ENCODE peak calls at places on chromosomes 4 and X, in nine cellular contexts. G is GM23248, S is HCT116, F is OCI-LY7, J is suprapubic skin, M is mesendoderm, W is IMR-90, H is MM.1S, U is heart right ventricle. X is an unnamed sample.

GRCh38 chr4:172270421-172270820 is 457.2 kb downstream of the GALNTL6 start:
- DNase-seq in F (no peak), J (no peak), H (no peak), G (peak; percentile 16), S (no peak), M (no peak), U (no peak), W (no peak), X (no peak)

GRCh38 chr4:172666711-172667368 is 501.8 kb upstream of the GALNT7 start:
- DNase-seq in U (no peak), S (no peak), H (no peak), F (no peak), M (peak; percentile 54), W (peak; percentile 22), J (no peak), G (peak; percentile 41), X (no peak)

GRCh38 chr4:80362578-80363181 is 27.1 kb downstream of the CFAP299 start:
- DNase-seq in U (no peak), M (peak; percentile 60), H (peak; percentile 16), J (no peak), G (peak; percentile 61), F (peak; percentile 86), W (peak; percentile 51), S (peak; percentile 4), X (peak; percentile 23)

GRCh38 chr4:174648859-174649258 is 126.6 kb upstream of the HPGD start:
- DNase-seq in U (no peak), S (no peak), F (no peak), G (no peak), W (no peak), J (no peak), H (no peak), M (no peak), X (no peak)

GRCh38 chr4:184252136-184253071 is 34.7 kb upstream of the ENPP6 start:
- DNase-seq in S (no peak), M (no peak), W (no peak), F (no peak), H (no peak), J (no peak), U (no peak), G (no peak), X (no peak)

GRCh38 chr4:56653461-56654237 is 27.4 kb downstream of the HOPX start:
- DNase-seq in M (no peak), U (no peak), G (no peak), F (peak; percentile 12), H (no peak), W (no peak), J (no peak), S (no peak), X (no peak)

GRCh38 chrX:112746812-112747630 is 67.3 kb upstream of the LHFPL1 start:
- DNase-seq in S (no peak), F (no peak), J (no peak), G (peak; percentile 21), H (no peak), U (no peak), M (no peak), W (peak; percentile 31), X (no peak)

GRCh38 chrX:132491191-132491590 is 2.4 kb upstream of the MBNL3 start:
- DNase-seq in S (no peak), W (no peak), H (peak; percentile 63), F (peak; percentile 73), G (no peak), U (no peak), J (no peak), M (peak; percentile 26), X (no peak)

GRCh38 chr4:105644270-105644669 is 64.2 kb downstream of the INTS12 start:
- DNase-seq in U (no peak), G (no peak), M (no peak), S (no peak), J (no peak), W (no peak), H (no peak), F (no peak), X (no peak)

GRCh38 chr4:37666625-37667071 is 19.5 kb downstream of the RELL1 start:
- DNase-seq in H (no peak), U (peak; percentile 64), F (no peak), S (peak; percentile 96), W (peak; percentile 95), J (no peak), M (peak; percentile 79), G (peak; percentile 95), X (no peak)

GRCh38 chr4:182861346-182861745 is 55.8 kb downstream of the DCTD start:
- DNase-seq in S (no peak), J (no peak), M (no peak), W (no peak), H (no peak), F (no peak), G (no peak), U (no peak), X (no peak)

GRCh38 chr4:153510252-153511001 is 44.3 kb downstream of the TMEM131L start:
- DNase-seq in J (no peak), U (no peak), M (peak; percentile 76), H (no peak), G (no peak), S (no peak), W (no peak), F (no peak), X (no peak)

GRCh38 chr4:98514930-98515809 is 143.2 kb downstream of the TSPAN5 start:
- DNase-seq in J (no peak), M (peak; percentile 31), H (no peak), S (no peak), U (no peak), F (no peak), W (peak; percentile 54), G (peak; percentile 37), X (no peak)

GRCh38 chr4:149951501-149951900 is 126.7 kb upstream of the DCLK2 start:
- DNase-seq in M (no peak), G (no peak), J (no peak), F (no peak), W (no peak), U (no peak), S (no peak), H (no peak), X (no peak)

GRCh38 chrX:29419774-29420553 is 795.4 kb upstream of the MAGEB2 start:
- DNase-seq in G (no peak), F (no peak), W (peak; percentile 69), H (no peak), U (no peak), S (peak; percentile 21), M (peak; percentile 17), J (no peak), X (no peak)

GRCh38 chr4:168844261-168845039 is 165.6 kb downstream of the CBR4 start:
- DNase-seq in H (no peak), U (no peak), J (no peak), G (no peak), M (no peak), S (no peak), F (no peak), W (peak; percentile 91), X (no peak)

GRCh38 chr4:168845897-168846296 is 164.2 kb downstream of the CBR4 start:
- DNase-seq in H (no peak), J (no peak), G (no peak), F (no peak), U (no peak), W (no peak), S (no peak), M (no peak), X (no peak)

GRCh38 chr4:168848112-168848511 is 161.9 kb downstream of the CBR4 start:
- DNase-seq in M (no peak), G (peak; percentile 53), J (no peak), F (no peak), H (no peak), S (no peak), W (no peak), U (no peak), X (no peak)

GRCh38 chr4:168848977-168849687 is 160.9 kb downstream of the CBR4 start:
- DNase-seq in U (no peak), J (no peak), M (peak; percentile 84), S (no peak), H (no peak), G (peak; percentile 32), W (peak; percentile 59), F (no peak), X (peak; percentile 9)

GRCh38 chr4:168846414-168846813 is 163.6 kb downstream of the CBR4 start:
- DNase-seq in J (no peak), H (no peak), S (no peak), U (no peak), M (peak; percentile 75), W (no peak), F (no peak), G (no peak), X (no peak)
- H3K36me3 ChIP-seq in J (no peaks in the 10 kb centered on the region), H (no peaks in the 10 kb centered on the region), S (no peaks in the 10 kb centered on the region), U (no peaks in the 10 kb centered on the region), M (no peaks in the 10 kb centered on the region), W (peaks cover 15% of the 10 kb centered on the region), F (no peaks in the 10 kb centered on the region), G (no peaks in the 10 kb centered on the region), X (peaks cover 20% of the 10 kb centered on the region)

GRCh38 chr4:125833-126232 is 1.5 kb downstream of the ZNF718 start:
- DNase-seq in H (no peak), J (no peak), F (no peak), M (peak; percentile 41), G (no peak), W (no peak), S (no peak), U (no peak), X (no peak)
- H3K36me3 ChIP-seq in H (no peaks in the 10 kb centered on the region), J (peaks cover 16% of the 10 kb centered on the region), F (peaks cover 15% of the 10 kb centered on the region), M (no peaks in the 10 kb centered on the region), G (peaks cover 23% of the 10 kb centered on the region), W (peaks cover 1% of the 10 kb centered on the region), S (no peaks in the 10 kb centered on the region), U (peaks cover 28% of the 10 kb centered on the region), X (peaks cover 19% of the 10 kb centered on the region)

DNA sequence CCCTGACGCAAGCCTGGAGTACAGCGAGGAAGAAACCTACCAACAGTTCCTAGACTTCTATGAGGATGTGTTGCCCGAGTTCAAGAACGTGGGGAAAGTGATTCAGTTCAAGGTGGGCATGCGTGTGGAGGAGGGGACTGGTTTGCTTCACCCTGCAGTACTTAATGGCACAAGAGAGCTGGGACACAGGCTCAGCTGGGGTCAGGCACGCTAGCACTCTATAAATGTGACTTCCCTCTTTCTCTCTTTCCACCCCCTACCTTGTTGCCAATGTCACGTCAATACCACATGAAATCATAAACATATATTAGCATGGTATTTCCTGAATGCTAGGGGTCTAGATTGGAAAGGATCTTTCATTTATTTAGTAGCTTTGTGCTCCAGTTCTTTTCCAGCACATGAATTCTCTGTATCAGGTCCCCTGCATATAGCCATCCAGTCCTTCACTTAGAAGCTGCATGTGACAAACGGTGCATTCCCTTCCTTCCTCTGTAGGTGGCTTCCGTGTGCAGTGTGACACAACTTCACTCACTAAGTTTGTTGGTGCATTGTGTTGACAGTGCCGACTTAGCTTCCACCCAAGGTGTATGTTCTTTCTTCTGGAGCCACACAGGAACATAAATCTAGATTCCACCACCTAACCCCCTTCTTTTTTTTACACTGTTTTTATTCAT is 25.6 kb downstream of the ZRSR2 start:
- DNase-seq in F (peak; percentile 31), J (no peak), G (peak; percentile 31), H (peak; percentile 37), S (peak; percentile 3), U (no peak), M (peak; percentile 87), W (peak; percentile 33), X (no peak)
- H3K36me3 ChIP-seq in F (peaks cover 65% of the 10 kb centered on the region), J (peaks cover 23% of the 10 kb centered on the region), G (peaks cover 3% of the 10 kb centered on the region), H (no peaks in the 10 kb centered on the region), S (no peaks in the 10 kb centered on the region), U (peaks cover 89% of the 10 kb centered on the region), M (no peaks in the 10 kb centered on the region), W (peaks cover 18% of the 10 kb centered on the region), X (peaks cover 73% of the 10 kb centered on the region)

DNA sequence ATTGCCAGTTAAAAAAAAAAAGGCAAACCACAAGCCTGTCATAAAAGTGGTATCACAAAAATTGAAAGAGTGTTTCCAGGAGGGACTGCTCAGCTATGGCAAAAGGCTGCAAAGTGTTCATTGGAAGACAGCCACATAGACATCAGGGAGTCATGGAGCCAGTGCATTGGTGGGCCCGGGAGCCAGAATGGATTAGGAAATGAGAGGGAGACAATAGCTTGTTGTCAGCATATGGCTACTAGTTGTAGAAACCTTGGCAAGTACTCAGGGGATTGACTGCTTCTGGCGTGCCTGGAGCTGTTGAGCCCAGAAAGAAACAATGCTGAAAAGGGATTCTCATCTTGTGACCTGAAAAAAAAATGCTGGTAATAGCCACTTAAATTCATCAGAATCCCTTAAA is 5.0 kb downstream of the GAR1 start:
- DNase-seq in S (no peak), H (no peak), F (no peak), U (no peak), G (peak; percentile 56), J (no peak), M (no peak), W (no peak), X (no peak)
- H3K36me3 ChIP-seq in S (peaks cover 47% of the 10 kb centered on the region), H (peaks cover 8% of the 10 kb centered on the region), F (peaks cover 85% of the 10 kb centered on the region), U (peaks cover 83% of the 10 kb centered on the region), G (peaks cover 47% of the 10 kb centered on the region), J (peaks cover 57% of the 10 kb centered on the region), M (no peaks in the 10 kb centered on the region), W (peaks cover 12% of the 10 kb centered on the region), X (peaks cover 68% of the 10 kb centered on the region)

X was measured in NT2/D1.